ENCODE peak calls at places on chromosomes 6 and 20, in five cellular contexts. Q is cardiac fibroblast, U is HFFc6, M is pancreas, T is H9. X is an unnamed sample.

GRCh38 chr20:50913976-50914375 is 17.3 kb downstream of the ADNP start:
- DNase-seq in U (peak), M (no peak), Q (peak), T (no peak), X (peak)

GRCh38 chr20:23340524-23340923 is 10.1 kb upstream of the NXT1 start:
- DNase-seq in Q (peak), U (peak), T (peak), M (no peak), X (peak)

GRCh38 chr6:63677282-63677681 is 41.7 kb downstream of the PHF3 start:
- DNase-seq in M (no peak), U (no peak), Q (peak), T (no peak), X (peak)

GRCh38 chr20:44969320-44969879 is 3.1 kb downstream of the STK4 start:
- DNase-seq in U (no peak), M (no peak), T (no peak), Q (no peak), X (no peak)

GRCh38 chr20:5991623-5992441 is 41.4 kb downstream of the MCM8 start:
- DNase-seq in T (no peak), Q (peak), U (peak), M (no peak), X (peak)

GRCh38 chr6:41022294-41022693 is 16.7 kb downstream of the UNC5CL start:
- DNase-seq in M (no peak), T (no peak), U (peak), Q (peak), X (peak)

GRCh38 chr20:41317536-41318270 is at the start of gene ZHX3:
- DNase-seq in U (peak), Q (peak), M (peak), T (peak), X (peak)

GRCh38 chr6:154605207-154605877 is 94.9 kb upstream of the CNKSR3 start:
- DNase-seq in T (no peak), U (no peak), Q (no peak), M (no peak), X (no peak)

GRCh38 chr6:170130771-170131241 is 160.1 kb downstream of the DLL1 start:
- DNase-seq in T (peak), Q (no peak), U (no peak), M (peak), X (no peak)

GRCh38 chr6:3114377-3114776 is 4.1 kb upstream of the BPHL start:
- DNase-seq in M (no peak), U (no peak), T (no peak), Q (no peak), X (no peak)

GRCh38 chr20:54208492-54209044 is 681 bp downstream of the PFDN4 start:
- DNase-seq in T (no peak), M (no peak), Q (peak), U (peak), X (peak)

GRCh38 chr6:5053038-5053437 is 32.1 kb upstream of the PPP1R3G start:
- DNase-seq in T (no peak), M (no peak), Q (peak), U (no peak), X (peak)

GRCh38 chr20:5143856-5144255 is 17.0 kb downstream of the CDS2 start:
- DNase-seq in U (no peak), T (no peak), M (no peak), Q (no peak), X (no peak)

GRCh38 chr20:23441850-23442313 is 2.4 kb downstream of the CSTL1 start:
- DNase-seq in U (peak), Q (peak), T (peak), M (peak), X (peak)

GRCh38 chr6:85670573-85670972 is 27.9 kb upstream of the SYNCRIP start:
- DNase-seq in T (no peak), M (no peak), U (peak), Q (peak), X (peak)

GRCh38 chr6:12289655-12290489 is at the start of gene EDN1:
- DNase-seq in U (peak), Q (peak), T (peak), M (peak), X (peak)

GRCh38 chr6:106747139-106747538 is 117.8 kb downstream of the QRSL1 start:
- DNase-seq in T (no peak), U (no peak), M (no peak), Q (no peak), X (no peak)

GRCh38 chr6:331622-332521 is 39.6 kb downstream of the DUSP22 start:
- DNase-seq in U (no peak), Q (no peak), M (peak), T (no peak), X (no peak)

GRCh38 chr6:115570326-115570725 is 490.4 kb downstream of the FRK start:
- DNase-seq in T (no peak), Q (no peak), M (no peak), U (no peak), X (no peak)

GRCh38 chr6:109782401-109783046 is 91.4 kb downstream of the FIG4 start:
- DNase-seq in Q (no peak), M (no peak), T (no peak), U (no peak), X (no peak)

GRCh38 chr6:109783245-109783990 is 92.3 kb downstream of the FIG4 start:
- DNase-seq in U (no peak), T (peak), Q (peak), M (no peak), X (peak)

DNA sequence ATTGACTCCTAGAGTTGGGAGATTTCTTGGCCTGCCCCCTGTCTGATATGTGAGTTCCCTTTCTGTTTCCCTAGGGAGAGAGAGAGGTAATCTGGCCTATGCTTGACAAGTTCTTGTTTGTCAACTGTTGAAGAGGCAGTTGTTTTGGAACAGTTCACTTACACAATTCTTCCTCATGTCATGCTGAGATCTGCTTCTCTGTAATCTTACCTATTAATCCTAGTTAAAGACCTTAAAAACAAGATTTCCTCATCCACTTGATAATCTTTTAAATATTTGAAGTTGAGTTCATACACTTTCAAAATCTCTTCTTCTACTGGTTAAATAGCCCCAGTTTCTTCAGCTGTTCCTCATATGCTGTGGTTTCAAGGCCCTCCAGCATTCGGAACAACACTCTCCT is 89.9 kb downstream of the FIG4 start:
- DNase-seq in T (no peak), Q (no peak), U (no peak), M (no peak), X (no peak)
- TF ChIP-seq CTCF in T (no peak), Q (no peak), U (no peak), M (no peak), X (no peak)

GRCh38 chr6:147392917-147393625 is 115.4 kb upstream of the SAMD5 start:
- DNase-seq in Q (no peak), M (no peak), U (no peak), T (no peak), X (no peak)

GRCh38 chr6:147384737-147385710 is 123.5 kb upstream of the SAMD5 start:
- DNase-seq in U (no peak), M (no peak), Q (no peak), T (no peak), X (no peak)

GRCh38 chr6:147395158-147395557 is 113.3 kb upstream of the SAMD5 start:
- DNase-seq in U (no peak), Q (peak), T (no peak), M (no peak), X (peak)

GRCh38 chr6:147389463-147389862 is 119.0 kb upstream of the SAMD5 start:
- DNase-seq in T (no peak), Q (no peak), M (no peak), U (no peak), X (no peak)

DNA sequence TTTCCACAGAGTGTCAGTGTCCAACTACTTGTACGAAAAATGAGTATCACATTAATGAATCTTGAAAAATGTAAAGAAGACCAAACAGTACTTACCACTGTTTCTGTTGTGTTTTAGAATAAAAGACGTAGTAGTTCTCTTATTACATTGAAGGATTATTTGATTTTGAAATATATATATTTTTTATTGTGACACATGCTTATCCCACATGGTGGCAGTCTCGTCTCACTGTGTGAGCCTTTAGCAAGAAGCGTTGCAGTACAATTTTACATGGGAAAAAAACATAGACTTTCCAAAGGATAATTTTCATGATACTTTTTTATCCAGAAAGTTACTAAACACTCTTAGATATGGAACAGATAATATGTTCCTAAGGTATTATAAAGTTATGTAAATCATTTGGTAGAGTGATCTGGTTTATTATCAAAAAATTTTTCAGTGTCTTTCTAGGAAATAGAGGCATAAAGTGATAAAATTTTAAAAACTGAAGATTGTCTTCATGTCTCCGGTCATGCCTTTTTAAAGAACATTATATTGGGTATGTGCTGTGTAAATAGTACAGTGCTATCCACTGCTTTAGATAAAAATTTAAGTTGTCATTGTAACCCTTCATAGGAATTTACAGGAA is 117.5 kb upstream of the SAMD5 start:
- DNase-seq in M (no peak), T (no peak), U (peak), Q (peak), X (peak)
- TF ChIP-seq CTCF in M (no peak), T (peak), U (peak), Q (peak), X (peak)

DNA sequence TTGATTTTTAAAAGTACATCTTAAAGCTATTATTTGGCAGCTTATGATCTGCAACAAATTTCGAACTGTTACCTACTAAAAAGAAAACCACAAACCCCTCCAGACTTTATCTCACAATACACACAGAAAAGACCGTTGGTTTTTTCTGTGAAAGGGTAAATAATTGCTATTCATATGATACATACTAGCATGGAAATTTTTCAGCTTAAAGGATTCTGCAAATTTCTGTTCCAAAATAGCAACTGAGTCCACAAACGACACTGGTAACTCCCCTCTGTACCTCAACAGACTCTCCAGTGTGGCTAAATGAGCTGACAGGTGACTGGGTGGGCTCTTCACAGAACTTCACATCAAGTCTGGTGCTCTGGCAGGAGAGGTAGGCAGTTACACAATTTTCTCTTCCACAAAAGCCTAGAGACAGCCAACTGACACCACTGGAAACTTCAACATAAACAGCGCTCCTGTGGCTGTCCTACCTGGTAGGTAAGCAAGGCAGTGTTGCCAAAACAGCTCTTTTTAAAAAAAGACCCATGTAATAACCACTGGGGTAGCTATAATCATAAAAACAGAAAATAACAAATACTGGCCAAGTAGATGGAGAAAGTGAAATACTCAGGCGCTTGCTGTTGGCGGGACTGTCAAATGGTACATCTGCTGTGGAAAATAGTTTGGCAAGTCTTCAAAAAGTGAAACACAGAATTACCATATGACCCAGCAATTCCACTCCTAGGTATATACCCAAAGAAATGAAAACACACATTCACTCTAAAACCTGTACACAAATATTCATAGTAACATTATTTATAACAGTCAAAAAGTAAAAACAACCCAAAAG is 37.8 kb downstream of the ELOVL5 start:
- DNase-seq in U (no peak), T (no peak), Q (no peak), M (no peak), X (no peak)
- TF ChIP-seq CTCF in U (no peak), T (no peak), Q (no peak), M (no peak), X (no peak)

DNA sequence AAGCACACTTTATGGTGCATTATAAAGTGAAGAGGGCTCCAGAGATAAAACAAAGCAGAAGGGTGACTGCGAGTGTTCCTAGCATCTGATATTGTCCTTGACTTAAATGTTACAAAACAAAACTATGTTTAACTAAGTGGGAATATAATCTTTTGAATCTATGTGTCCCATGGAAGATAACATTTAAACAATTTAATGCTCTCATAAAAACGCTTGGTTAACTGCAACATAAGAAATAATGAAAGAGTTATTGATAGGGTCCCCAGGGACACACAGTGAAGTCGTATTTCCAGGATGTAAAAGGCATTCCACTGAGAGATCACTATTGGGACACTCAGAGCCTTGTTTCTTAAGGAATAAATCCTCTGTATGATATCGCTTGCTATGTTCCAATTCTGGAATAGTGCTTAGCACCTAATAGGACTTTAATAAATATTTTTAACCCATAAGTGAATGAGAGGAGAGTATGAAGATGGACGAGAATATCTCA is 260.9 kb downstream of the THBS2 start:
- DNase-seq in T (no peak), M (no peak), U (no peak), Q (no peak), X (no peak)
- TF ChIP-seq CTCF in T (no peak), M (no peak), U (no peak), Q (no peak), X (no peak)

GRCh38 chr6:132872923-132873322 is 58.6 kb downstream of the RPS12 start:
- DNase-seq in T (no peak), Q (no peak), U (no peak), M (no peak), X (no peak)

GRCh38 chr6:132877003-132877402 is 62.6 kb downstream of the RPS12 start:
- DNase-seq in M (no peak), T (no peak), U (no peak), Q (no peak), X (no peak)
- TF ChIP-seq CTCF in M (no peak), T (no peak), U (no peak), Q (no peak), X (no peak)

DNA sequence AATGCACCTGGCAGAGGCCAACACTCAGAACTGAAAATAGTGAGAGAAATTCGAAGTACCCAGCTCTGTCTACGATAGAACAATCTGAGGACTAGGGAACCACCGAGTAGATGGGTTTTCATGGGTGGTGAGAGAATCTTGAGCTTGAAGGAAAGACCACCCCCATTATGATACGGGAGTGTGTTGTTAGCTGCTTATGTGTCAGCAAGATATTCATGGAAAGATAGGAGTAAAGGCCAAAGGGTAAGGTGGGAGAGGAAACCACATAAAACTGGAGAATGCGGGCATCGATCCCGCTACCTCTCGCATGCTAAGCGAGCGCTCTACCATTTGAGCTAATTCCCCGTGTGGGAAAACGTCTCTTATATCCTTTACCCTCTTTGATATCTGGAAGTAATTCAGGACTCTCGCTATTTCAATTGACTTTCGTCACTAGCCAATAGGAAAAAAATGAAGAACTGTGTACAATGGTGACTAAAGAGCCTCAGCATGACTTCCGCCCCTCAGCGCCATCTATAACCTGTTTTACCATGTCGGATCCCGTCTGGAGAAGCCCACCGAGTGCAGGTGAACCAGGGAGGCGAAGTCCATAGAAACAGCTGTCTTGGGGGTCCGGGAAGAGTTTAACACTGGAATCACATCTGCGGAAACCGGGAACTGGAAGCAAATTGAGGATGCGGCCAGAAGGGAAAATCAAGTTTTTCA is 25.0 kb upstream of the ABT1 start:
- DNase-seq in T (peak), M (no peak), Q (peak), U (peak), X (peak)
- TF ChIP-seq CTCF in T (no peak), M (no peak), Q (no peak), U (no peak), X (no peak)

GRCh38 chr6:135329851-135330803 is 149.0 kb downstream of the MYB start:
- DNase-seq in U (no peak), T (no peak), M (no peak), Q (no peak), X (no peak)
- TF ChIP-seq CTCF in U (no peak), T (no peak), M (no peak), Q (no peak), X (no peak)

GRCh38 chr20:37222086-37222485 is 39.5 kb downstream of the GHRH start:
- DNase-seq in T (no peak), M (no peak), Q (no peak), U (no peak), X (no peak)
- TF ChIP-seq CTCF in T (no peak), M (no peak), Q (no peak), U (no peak), X (no peak)

GRCh38 chr20:34956041-34956458 is 382 bp downstream of the MYH7B start:
- DNase-seq in T (no peak), Q (no peak), M (no peak), U (no peak), X (no peak)
- TF ChIP-seq CTCF in T (no peak), Q (no peak), M (no peak), U (peak), X (no peak)

GRCh38 chr6:53866231-53866630 is 71.4 kb downstream of the LRRC1 start:
- DNase-seq in Q (peak), T (no peak), M (no peak), U (no peak), X (no peak)
- TF ChIP-seq CTCF in Q (no peak), T (no peak), M (no peak), U (no peak), X (no peak)